ENCODE peak calls at places on chromosomes 3 and 15, in four cellular contexts. One of them, this sample, is unnamed.

GRCh38 chr3:52891164-52891563 is 6.2 kb downstream of the STIMATE start:
- DNase-seq in HTR-8/SVneo: no peak
- DNase-seq in effector memory CD8-positive, alpha-beta T cell: no peak
- DNase-seq in fibroblast of the conjunctiva: no peak
- DNase-seq in this sample: no peak

GRCh38 chr3:191901746-191902145 is 440.8 kb downstream of the PYDC2 start:
- DNase-seq in fibroblast of the conjunctiva: no peak
- DNase-seq in HTR-8/SVneo: peak; percentile 20
- DNase-seq in effector memory CD8-positive, alpha-beta T cell: no peak
- DNase-seq in this sample: no peak

GRCh38 chr15:81118361-81118760 is 15.7 kb upstream of the CFAP161 start:
- DNase-seq in effector memory CD8-positive, alpha-beta T cell: no peak
- DNase-seq in fibroblast of the conjunctiva: no peak
- DNase-seq in HTR-8/SVneo: no peak
- DNase-seq in this sample: no peak

GRCh38 chr3:122942937-122943827 is 84.4 kb downstream of the SEMA5B start:
- DNase-seq in HTR-8/SVneo: peak; percentile 87
- DNase-seq in fibroblast of the conjunctiva: peak; percentile 13
- DNase-seq in effector memory CD8-positive, alpha-beta T cell: no peak
- DNase-seq in this sample: no peak

GRCh38 chr15:89825264-89825940 is 10.8 kb upstream of the ANPEP start:
- DNase-seq in HTR-8/SVneo: no peak
- DNase-seq in fibroblast of the conjunctiva: no peak
- DNase-seq in effector memory CD8-positive, alpha-beta T cell: no peak
- DNase-seq in this sample: no peak

GRCh38 chr3:46926871-46927717 is 49.5 kb downstream of the CCDC12 start:
- DNase-seq in effector memory CD8-positive, alpha-beta T cell: no peak
- DNase-seq in fibroblast of the conjunctiva: no peak
- DNase-seq in HTR-8/SVneo: no peak
- DNase-seq in this sample: no peak

GRCh38 chr3:134277271-134277670 is 26.6 kb upstream of the RYK start:
- DNase-seq in HTR-8/SVneo: no peak
- DNase-seq in effector memory CD8-positive, alpha-beta T cell: no peak
- DNase-seq in fibroblast of the conjunctiva: no peak
- DNase-seq in this sample: no peak

GRCh38 chr3:146589899-146590508 is 15.1 kb downstream of the PLSCR5 start:
- DNase-seq in HTR-8/SVneo: peak; percentile 25
- DNase-seq in effector memory CD8-positive, alpha-beta T cell: no peak
- DNase-seq in fibroblast of the conjunctiva: peak; percentile 45
- DNase-seq in this sample: peak; percentile 37

GRCh38 chr15:52783191-52783829 is 6.8 kb downstream of the ONECUT1 start:
- DNase-seq in effector memory CD8-positive, alpha-beta T cell: no peak
- DNase-seq in fibroblast of the conjunctiva: no peak
- DNase-seq in HTR-8/SVneo: no peak
- DNase-seq in this sample: no peak

GRCh38 chr3:101954361-101954760 is 105.0 kb downstream of the NFKBIZ start:
- DNase-seq in HTR-8/SVneo: no peak
- DNase-seq in fibroblast of the conjunctiva: no peak
- DNase-seq in effector memory CD8-positive, alpha-beta T cell: no peak
- DNase-seq in this sample: no peak

GRCh38 chr3:66344391-66344811 is 123.6 kb downstream of the SLC25A26 start:
- DNase-seq in fibroblast of the conjunctiva: no peak
- DNase-seq in effector memory CD8-positive, alpha-beta T cell: no peak
- DNase-seq in HTR-8/SVneo: no peak
- DNase-seq in this sample: no peak

GRCh38 chr3:181533811-181534210 is 177.9 kb upstream of the SOX2 start:
- DNase-seq in effector memory CD8-positive, alpha-beta T cell: no peak
- DNase-seq in fibroblast of the conjunctiva: no peak
- DNase-seq in HTR-8/SVneo: no peak
- DNase-seq in this sample: no peak

GRCh38 chr3:4888913-4889846 is 90.1 kb upstream of the BHLHE40 start:
- DNase-seq in HTR-8/SVneo: no peak
- DNase-seq in fibroblast of the conjunctiva: no peak
- DNase-seq in effector memory CD8-positive, alpha-beta T cell: peak; percentile 29
- DNase-seq in this sample: no peak

This sample was measured in stromal cell of bone marrow.